ENCODE peak calls at places on chromosomes 11 and 22, in ten cellular contexts. One of them, this sample, is unnamed. For H3K4me1, the result is how much of the 10 kb centered on the place peaks cover.

GRCh38 chr11:2779981-2780849 is 80.4 kb upstream of the KCNQ1OT1 start:
- DNase-seq in Caco-2: peak
- DNase-seq in heart right ventricle: peak
- DNase-seq in right atrium auricular region: peak
- DNase-seq in astrocyte: no peak
- DNase-seq in transverse colon: peak
- DNase-seq in hepatocyte: peak
- DNase-seq in pancreas: peak
- DNase-seq in SK-N-SH: peak
- DNase-seq in neural progenitor cell: no peak
- DNase-seq in this sample: peak

GRCh38 chr11:128686745-128687177 is 7.1 kb upstream of the FLI1 start:
- DNase-seq in Caco-2: no peak
- DNase-seq in neural progenitor cell: peak
- DNase-seq in pancreas: no peak
- DNase-seq in astrocyte: no peak
- DNase-seq in right atrium auricular region: no peak
- DNase-seq in SK-N-SH: peak
- DNase-seq in hepatocyte: peak
- DNase-seq in heart right ventricle: peak
- DNase-seq in transverse colon: peak
- DNase-seq in this sample: no peak

GRCh38 chr11:108875134-108875533 is 210.3 kb downstream of the DDX10 start:
- DNase-seq in Caco-2: no peak
- DNase-seq in transverse colon: no peak
- DNase-seq in astrocyte: no peak
- DNase-seq in pancreas: no peak
- DNase-seq in right atrium auricular region: no peak
- DNase-seq in neural progenitor cell: no peak
- DNase-seq in hepatocyte: no peak
- DNase-seq in heart right ventricle: no peak
- DNase-seq in SK-N-SH: no peak
- DNase-seq in this sample: no peak

GRCh38 chr11:71420455-71421241 is 27.5 kb downstream of the DHCR7 start:
- DNase-seq in transverse colon: peak
- DNase-seq in right atrium auricular region: no peak
- DNase-seq in hepatocyte: peak
- DNase-seq in Caco-2: peak
- DNase-seq in SK-N-SH: peak
- DNase-seq in neural progenitor cell: peak
- DNase-seq in pancreas: no peak
- DNase-seq in astrocyte: peak
- DNase-seq in heart right ventricle: no peak
- DNase-seq in this sample: no peak

GRCh38 chr22:47367993-47368945 is 605.8 kb downstream of the TBC1D22A start:
- DNase-seq in pancreas: no peak
- DNase-seq in right atrium auricular region: no peak
- DNase-seq in heart right ventricle: no peak
- DNase-seq in astrocyte: no peak
- DNase-seq in hepatocyte: no peak
- DNase-seq in transverse colon: no peak
- DNase-seq in Caco-2: peak
- DNase-seq in SK-N-SH: no peak
- DNase-seq in neural progenitor cell: no peak
- DNase-seq in this sample: peak

GRCh38 chr11:69044111-69045013 is 4.4 kb upstream of the TPCN2 start:
- DNase-seq in pancreas: peak
- DNase-seq in SK-N-SH: peak
- DNase-seq in transverse colon: peak
- DNase-seq in hepatocyte: peak
- DNase-seq in Caco-2: peak
- DNase-seq in neural progenitor cell: peak
- DNase-seq in right atrium auricular region: peak
- DNase-seq in heart right ventricle: peak
- DNase-seq in astrocyte: peak
- DNase-seq in this sample: peak

GRCh38 chr11:5592615-5593014 is 3.8 kb upstream of the TRIM6 start:
- DNase-seq in astrocyte: no peak
- DNase-seq in SK-N-SH: no peak
- DNase-seq in right atrium auricular region: no peak
- DNase-seq in neural progenitor cell: no peak
- DNase-seq in Caco-2: no peak
- DNase-seq in transverse colon: no peak
- DNase-seq in hepatocyte: no peak
- DNase-seq in heart right ventricle: no peak
- DNase-seq in pancreas: no peak
- DNase-seq in this sample: no peak

GRCh38 chr11:76654310-76654851 is 16.2 kb downstream of the LRRC32 start:
- DNase-seq in pancreas: no peak
- DNase-seq in heart right ventricle: peak
- DNase-seq in astrocyte: peak
- DNase-seq in SK-N-SH: no peak
- DNase-seq in Caco-2: peak
- DNase-seq in right atrium auricular region: peak
- DNase-seq in hepatocyte: peak
- DNase-seq in neural progenitor cell: no peak
- DNase-seq in transverse colon: peak
- DNase-seq in this sample: no peak

GRCh38 chr11:9226514-9226913 is 38.6 kb downstream of the DENND5A start:
- DNase-seq in Caco-2: no peak
- DNase-seq in astrocyte: no peak
- DNase-seq in right atrium auricular region: no peak
- DNase-seq in neural progenitor cell: no peak
- DNase-seq in pancreas: no peak
- DNase-seq in transverse colon: no peak
- DNase-seq in SK-N-SH: no peak
- DNase-seq in heart right ventricle: no peak
- DNase-seq in hepatocyte: no peak
- DNase-seq in this sample: no peak

GRCh38 chr11:33735426-33736147 is 636 bp downstream of the CD59 start:
- DNase-seq in Caco-2: peak
- DNase-seq in heart right ventricle: peak
- DNase-seq in pancreas: peak
- DNase-seq in astrocyte: no peak
- DNase-seq in transverse colon: peak
- DNase-seq in SK-N-SH: peak
- DNase-seq in right atrium auricular region: no peak
- DNase-seq in hepatocyte: peak
- DNase-seq in neural progenitor cell: peak
- DNase-seq in this sample: no peak

GRCh38 chr11:44957051-44957515 is 6.4 kb upstream of the TP53I11 start:
- DNase-seq in astrocyte: no peak
- DNase-seq in hepatocyte: peak
- DNase-seq in neural progenitor cell: peak
- DNase-seq in SK-N-SH: no peak
- DNase-seq in transverse colon: no peak
- DNase-seq in right atrium auricular region: no peak
- DNase-seq in heart right ventricle: no peak
- DNase-seq in Caco-2: no peak
- DNase-seq in pancreas: no peak
- DNase-seq in this sample: no peak

GRCh38 chr11:69317401-69318092 is 23.6 kb downstream of the MYEOV start:
- DNase-seq in transverse colon: no peak
- DNase-seq in pancreas: no peak
- DNase-seq in heart right ventricle: no peak
- DNase-seq in neural progenitor cell: no peak
- DNase-seq in right atrium auricular region: no peak
- DNase-seq in astrocyte: peak
- DNase-seq in SK-N-SH: no peak
- DNase-seq in hepatocyte: no peak
- DNase-seq in Caco-2: no peak
- DNase-seq in this sample: no peak

GRCh38 chr11:64255135-64256128 is 4.1 kb downstream of the PLCB3 start:
- DNase-seq in pancreas: no peak
- DNase-seq in SK-N-SH: peak
- DNase-seq in hepatocyte: no peak
- DNase-seq in heart right ventricle: no peak
- DNase-seq in right atrium auricular region: no peak
- DNase-seq in transverse colon: no peak
- DNase-seq in astrocyte: no peak
- DNase-seq in neural progenitor cell: no peak
- DNase-seq in Caco-2: no peak
- DNase-seq in this sample: no peak

GRCh38 chr11:74905326-74905725 is 43.6 kb downstream of the XRRA1 start:
- DNase-seq in transverse colon: no peak
- DNase-seq in SK-N-SH: no peak
- DNase-seq in hepatocyte: no peak
- DNase-seq in astrocyte: no peak
- DNase-seq in Caco-2: no peak
- DNase-seq in right atrium auricular region: no peak
- DNase-seq in pancreas: no peak
- DNase-seq in neural progenitor cell: no peak
- DNase-seq in heart right ventricle: no peak
- DNase-seq in this sample: no peak

DNA sequence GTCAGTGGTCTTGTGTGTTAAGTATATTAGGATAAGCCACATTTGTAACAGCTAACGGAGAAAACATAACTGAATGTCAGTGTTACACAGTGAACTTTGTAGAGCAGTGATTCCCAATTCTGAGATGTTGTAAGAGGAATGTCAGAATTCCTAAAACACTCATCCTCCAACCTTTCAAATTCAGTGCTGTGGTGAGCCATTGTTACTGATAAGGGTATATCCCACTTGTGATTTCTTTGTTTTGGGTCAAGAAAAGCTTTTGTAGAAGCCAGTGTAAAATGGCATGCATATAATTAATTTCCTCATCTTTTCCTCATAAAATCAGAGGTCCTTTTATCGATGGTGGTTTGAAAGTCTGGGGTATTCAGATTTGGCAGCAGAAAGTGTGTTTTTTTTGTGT is 62.0 kb downstream of the ARHGEF12 start:
- DNase-seq in Caco-2: no peak
- DNase-seq in pancreas: no peak
- DNase-seq in hepatocyte: no peak
- DNase-seq in heart right ventricle: no peak
- DNase-seq in astrocyte: peak
- DNase-seq in transverse colon: no peak
- DNase-seq in neural progenitor cell: no peak
- DNase-seq in SK-N-SH: no peak
- DNase-seq in right atrium auricular region: no peak
- DNase-seq in this sample: no peak
- H3K4me1 ChIP-seq in Caco-2: under half
- H3K4me1 ChIP-seq in pancreas: under half
- H3K4me1 ChIP-seq in hepatocyte: under half
- H3K4me1 ChIP-seq in heart right ventricle: half or more
- H3K4me1 ChIP-seq in astrocyte: under half
- H3K4me1 ChIP-seq in transverse colon: under half
- H3K4me1 ChIP-seq in neural progenitor cell: under half
- H3K4me1 ChIP-seq in SK-N-SH: under half
- H3K4me1 ChIP-seq in right atrium auricular region: half or more
- H3K4me1 ChIP-seq in this sample: under half

GRCh38 chr22:19119949-19120348 is 2.3 kb downstream of the DGCR2 start:
- DNase-seq in neural progenitor cell: no peak
- DNase-seq in Caco-2: no peak
- DNase-seq in SK-N-SH: no peak
- DNase-seq in astrocyte: no peak
- DNase-seq in right atrium auricular region: no peak
- DNase-seq in hepatocyte: no peak
- DNase-seq in heart right ventricle: no peak
- DNase-seq in transverse colon: no peak
- DNase-seq in pancreas: no peak
- DNase-seq in this sample: no peak
- H3K4me3 ChIP-seq in neural progenitor cell: no peak
- H3K4me3 ChIP-seq in Caco-2: no peak
- H3K4me3 ChIP-seq in SK-N-SH: no peak
- H3K4me3 ChIP-seq in astrocyte: no peak
- H3K4me3 ChIP-seq in right atrium auricular region: no peak
- H3K4me3 ChIP-seq in hepatocyte: no peak
- H3K4me3 ChIP-seq in heart right ventricle: no peak
- H3K4me3 ChIP-seq in transverse colon: no peak
- H3K4me3 ChIP-seq in pancreas: no peak
- H3K4me3 ChIP-seq in this sample: no peak

GRCh38 chr11:111735262-111736116 is 30.7 kb downstream of the PPP2R1B start:
- DNase-seq in neural progenitor cell: no peak
- DNase-seq in astrocyte: peak
- DNase-seq in transverse colon: peak
- DNase-seq in pancreas: peak
- DNase-seq in right atrium auricular region: peak
- DNase-seq in Caco-2: no peak
- DNase-seq in hepatocyte: peak
- DNase-seq in SK-N-SH: peak
- DNase-seq in heart right ventricle: peak
- DNase-seq in this sample: peak
- H3K4me1 ChIP-seq in neural progenitor cell: under half
- H3K4me1 ChIP-seq in astrocyte: half or more
- H3K4me1 ChIP-seq in transverse colon: under half
- H3K4me1 ChIP-seq in pancreas: half or more
- H3K4me1 ChIP-seq in right atrium auricular region: half or more
- H3K4me1 ChIP-seq in Caco-2: under half
- H3K4me1 ChIP-seq in hepatocyte: under half
- H3K4me1 ChIP-seq in SK-N-SH: half or more
- H3K4me1 ChIP-seq in heart right ventricle: half or more
- H3K4me1 ChIP-seq in this sample: under half

GRCh38 chr11:62553839-62554361 is 7.3 kb upstream of the AHNAK start:
- DNase-seq in right atrium auricular region: no peak
- DNase-seq in SK-N-SH: no peak
- DNase-seq in neural progenitor cell: no peak
- DNase-seq in Caco-2: no peak
- DNase-seq in astrocyte: peak
- DNase-seq in hepatocyte: no peak
- DNase-seq in transverse colon: peak
- DNase-seq in pancreas: no peak
- DNase-seq in heart right ventricle: no peak
- DNase-seq in this sample: no peak

GRCh38 chr11:62552931-62553838 is 6.6 kb upstream of the AHNAK start:
- DNase-seq in SK-N-SH: no peak
- DNase-seq in transverse colon: peak
- DNase-seq in Caco-2: peak
- DNase-seq in heart right ventricle: peak
- DNase-seq in hepatocyte: peak
- DNase-seq in astrocyte: peak
- DNase-seq in pancreas: peak
- DNase-seq in right atrium auricular region: peak
- DNase-seq in neural progenitor cell: peak
- DNase-seq in this sample: peak

GRCh38 chr11:62556102-62556871 is 9.7 kb upstream of the AHNAK start:
- DNase-seq in transverse colon: peak
- DNase-seq in astrocyte: peak
- DNase-seq in SK-N-SH: peak
- DNase-seq in Caco-2: peak
- DNase-seq in heart right ventricle: peak
- DNase-seq in hepatocyte: peak
- DNase-seq in right atrium auricular region: peak
- DNase-seq in neural progenitor cell: peak
- DNase-seq in pancreas: peak
- DNase-seq in this sample: peak

GRCh38 chr11:62555464-62556092 is 9.0 kb upstream of the AHNAK start:
- DNase-seq in Caco-2: no peak
- DNase-seq in pancreas: no peak
- DNase-seq in right atrium auricular region: no peak
- DNase-seq in hepatocyte: peak
- DNase-seq in heart right ventricle: no peak
- DNase-seq in astrocyte: peak
- DNase-seq in transverse colon: peak
- DNase-seq in neural progenitor cell: peak
- DNase-seq in SK-N-SH: peak
- DNase-seq in this sample: no peak

DNA sequence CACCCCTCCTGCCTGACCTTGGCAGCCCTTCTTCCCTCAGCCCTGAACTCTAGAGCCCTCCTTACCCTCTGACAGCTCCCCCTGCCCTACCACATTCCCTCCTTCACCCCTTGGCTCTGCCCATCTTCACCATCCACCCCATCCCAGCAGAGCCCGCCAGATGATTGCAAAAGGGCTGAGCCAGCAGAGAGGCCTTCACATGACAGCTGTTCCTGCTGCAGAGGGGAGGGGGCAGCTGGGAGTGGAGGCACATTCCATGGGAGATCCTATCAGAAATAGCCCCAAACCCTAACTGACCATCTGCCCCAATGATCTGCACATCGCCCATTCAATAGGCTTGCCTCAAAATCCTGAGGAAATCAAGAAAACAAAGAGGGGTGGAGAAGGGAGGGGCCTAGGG is 7.8 kb upstream of the AHNAK start:
- DNase-seq in Caco-2: peak
- DNase-seq in neural progenitor cell: peak
- DNase-seq in heart right ventricle: no peak
- DNase-seq in hepatocyte: no peak
- DNase-seq in SK-N-SH: no peak
- DNase-seq in transverse colon: no peak
- DNase-seq in astrocyte: no peak
- DNase-seq in right atrium auricular region: no peak
- DNase-seq in pancreas: no peak
- DNase-seq in this sample: no peak
- H3K4me3 ChIP-seq in Caco-2: no peak
- H3K4me3 ChIP-seq in neural progenitor cell: no peak
- H3K4me3 ChIP-seq in heart right ventricle: no peak
- H3K4me3 ChIP-seq in hepatocyte: no peak
- H3K4me3 ChIP-seq in SK-N-SH: peak
- H3K4me3 ChIP-seq in transverse colon: no peak
- H3K4me3 ChIP-seq in astrocyte: no peak
- H3K4me3 ChIP-seq in right atrium auricular region: no peak
- H3K4me3 ChIP-seq in pancreas: no peak
- H3K4me3 ChIP-seq in this sample: no peak

This sample was measured in ascending aorta.